ENCODE peak calls at places on chromosomes 4 and X, in eight cellular contexts. A, I, Y, D, H, W, V and M are unnamed samples.

GRCh38 chr4:17941731-17942130 is 79.8 kb downstream of the LCORL start:
- DNase-seq in Y (no peak), V (no peak), D (no peak), W (no peak), A (no peak), H (no peak), I (no peak), M (no peak)

GRCh38 chr4:848307-848691 is 22.4 kb upstream of the CPLX1 start:
- DNase-seq in Y (no peak), H (no peak), W (no peak), D (no peak), V (no peak), A (no peak), I (no peak), M (no peak)

GRCh38 chrX:30015440-30015839 is 199.9 kb upstream of the MAGEB2 start:
- DNase-seq in H (no peak), A (no peak), Y (no peak), V (no peak), I (no peak), W (no peak), D (no peak), M (no peak)

GRCh38 chr4:107017681-107018321 is 18.3 kb downstream of the DKK2 start:
- DNase-seq in D (no peak), W (no peak), H (no peak), A (no peak), I (no peak), V (no peak), Y (no peak), M (no peak)

GRCh38 chr4:24287096-24287495 is 297.3 kb downstream of the DHX15 start:
- DNase-seq in Y (no peak), V (no peak), W (no peak), D (no peak), H (no peak), A (no peak), I (no peak), M (no peak)

GRCh38 chrX:46408553-46409407 is 136.4 kb downstream of the ZNF674 start:
- DNase-seq in D (peak; percentile 65), I (no peak), H (peak; percentile 39), A (peak; percentile 82), Y (peak; percentile 24), V (peak; percentile 68), W (peak; percentile 72), M (peak; percentile 82)

GRCh38 chrX:108439961-108440696 is 491 bp downstream of the COL4A5 start:
- DNase-seq in V (no peak), W (no peak), I (no peak), A (no peak), D (peak; percentile 11), H (no peak), Y (no peak), M (no peak)

GRCh38 chr4:1072830-1073446 is 40.4 kb downstream of the RNF212 start:
- DNase-seq in D (peak; percentile 53), H (no peak), W (peak; percentile 69), I (peak; percentile 40), A (peak; percentile 65), Y (no peak), V (peak; percentile 68), M (no peak)

GRCh38 chr4:127783971-127784519 is 1.9 kb downstream of the HSPA4L start:
- DNase-seq in Y (no peak), D (no peak), H (no peak), I (no peak), V (no peak), A (no peak), W (no peak), M (no peak)